ENCODE peak calls at places on chromosomes 16 and 17, in eight cellular contexts. O is adrenal gland; D is activated CD8-positive, alpha-beta T cell treated with anti-CD3 and anti-CD28 coated beads for 36 hours; M is midbrain; I is HTR-8/SVneo; G is NCI-H2081; W is MM.1S; N is NCI-H1092 treated with DMSO at 0.1 percent for 48 hours. R is an unnamed sample.

GRCh38 chr16:52309761-52310416 is 237.1 kb downstream of the TOX3 start:
- DNase-seq in O (no peak), M (no peak), W (no peak), G (no peak), I (no peak), D (peak; percentile 12), N (no peak), R (no peak)

GRCh38 chr17:77096570-77097214 is 44.1 kb upstream of the SEC14L1 start:
- DNase-seq in D (no peak), O (peak; percentile 74), M (peak; percentile 70), W (peak; percentile 59), N (peak; percentile 15), G (peak; percentile 29), I (peak; percentile 59), R (peak; percentile 40)

GRCh38 chr16:50309527-50310307 is 43.4 kb downstream of the ADCY7 start:
- DNase-seq in M (no peak), N (no peak), W (no peak), D (no peak), I (peak; percentile 33), O (no peak), G (no peak), R (no peak)

GRCh38 chr17:82320956-82321927 is 3.8 kb upstream of the CD7 start:
- DNase-seq in N (no peak), D (peak; percentile 96), O (no peak), I (peak; percentile 28), G (no peak), W (no peak), M (no peak), R (peak; percentile 27)

GRCh38 chr17:32516450-32516849 is 29.7 kb downstream of the CDK5R1 start:
- DNase-seq in D (no peak), O (peak; percentile 15), I (no peak), G (peak; percentile 42), M (no peak), W (no peak), N (peak; percentile 82), R (no peak)

GRCh38 chr16:12211870-12212690 is 235.5 kb downstream of the SNX29 start:
- DNase-seq in I (no peak), M (no peak), O (no peak), W (no peak), D (no peak), N (no peak), G (no peak), R (no peak)

GRCh38 chr16:50464325-50465290 is 83.6 kb upstream of the NKD1 start:
- DNase-seq in G (no peak), D (no peak), M (no peak), N (no peak), W (no peak), O (no peak), I (no peak), R (no peak)

GRCh38 chr17:78185981-78186688 is 717 bp downstream of the TK1 start:
- DNase-seq in D (no peak), O (peak; percentile 37), W (peak; percentile 29), I (peak; percentile 75), M (no peak), N (no peak), G (no peak), R (peak; percentile 66)

GRCh38 chr17:69414408-69415274 is at the start of gene MAP2K6:
- DNase-seq in I (peak; percentile 87), O (peak; percentile 73), N (peak; percentile 36), D (peak; percentile 94), M (peak; percentile 91), W (peak; percentile 86), G (peak; percentile 89), R (peak; percentile 69)

GRCh38 chr17:66353937-66354401 is 51.6 kb downstream of the PRKCA start:
- DNase-seq in N (no peak), I (no peak), M (no peak), D (peak; percentile 22), G (no peak), W (no peak), O (no peak), R (no peak)

GRCh38 chr17:5772720-5773119 is 188.4 kb upstream of the NLRP1 start:
- DNase-seq in W (no peak), I (no peak), G (no peak), D (no peak), M (no peak), O (no peak), N (no peak), R (no peak)

GRCh38 chr17:67011527-67012175 is 32.7 kb upstream of the CACNG1 start:
- DNase-seq in O (no peak), W (no peak), M (no peak), I (no peak), D (no peak), G (no peak), N (no peak), R (no peak)

GRCh38 chr17:82648761-82649474 is 674 bp upstream of the WDR45B start:
- DNase-seq in W (no peak), D (peak; percentile 56), N (peak; percentile 18), G (peak; percentile 17), M (no peak), O (peak; percentile 72), I (peak; percentile 53), R (peak; percentile 18)

GRCh38 chr16:71426069-71426879 is 15.6 kb downstream of the TLE7 start:
- DNase-seq in G (no peak), D (peak; percentile 83), W (no peak), I (no peak), N (peak; percentile 63), O (no peak), M (no peak), R (peak; percentile 58)

GRCh38 chr17:4053596-4053995 is 89.2 kb downstream of the ZZEF1 start:
- DNase-seq in M (no peak), N (no peak), G (no peak), D (no peak), O (no peak), I (no peak), W (no peak), R (no peak)

GRCh38 chr17:66889480-66890230 is 54.7 kb downstream of the CACNG5 start:
- DNase-seq in G (no peak), D (no peak), I (no peak), N (no peak), O (no peak), W (no peak), M (no peak), R (no peak)

GRCh38 chr16:80996688-80997138 is 10.0 kb downstream of the CMC2 start:
- DNase-seq in D (no peak), I (no peak), G (peak; percentile 51), W (no peak), N (no peak), M (no peak), O (no peak), R (no peak)

GRCh38 chr16:11354733-11355574 is 9.7 kb downstream of the RMI2 start:
- DNase-seq in N (no peak), I (no peak), D (peak; percentile 95), W (peak; percentile 82), M (peak; percentile 3), O (peak; percentile 33), G (no peak), R (peak; percentile 49)